ENCODE peak calls at places on chromosomes 3 and 15, in eight cellular contexts. V, P, O, J, Z, A, G and U are unnamed samples.

GRCh38 chr15:43218908-43219706 is 1.7 kb downstream of the EPB42 start:
- DNase-seq in Z (no peak), V (no peak), J (no peak), G (no peak), P (peak), O (no peak), A (no peak), U (no peak)

GRCh38 chr3:27368831-27369607 is at the start of gene NEK10:
- DNase-seq in J (peak), G (peak), O (peak), V (no peak), A (peak), P (no peak), Z (peak), U (peak)

GRCh38 chr15:45199136-45199810 is 11.5 kb upstream of the SHF start:
- DNase-seq in Z (no peak), J (no peak), G (peak), O (no peak), V (no peak), P (peak), A (no peak), U (no peak)

GRCh38 chr15:52258461-52258860 is 37.1 kb downstream of the MYO5C start:
- DNase-seq in Z (no peak), G (no peak), J (no peak), V (no peak), O (no peak), P (no peak), A (no peak), U (no peak)

GRCh38 chr15:58463815-58464697 is 32.3 kb downstream of the LIPC start:
- DNase-seq in Z (no peak), G (no peak), O (peak), V (no peak), J (no peak), A (no peak), P (no peak), U (no peak)

GRCh38 chr3:150168694-150169093 is 198.0 kb upstream of the PFN2 start:
- DNase-seq in Z (no peak), O (no peak), A (no peak), G (peak), V (no peak), J (no peak), P (no peak), U (peak)

GRCh38 chr3:67804089-67804488 is 149.7 kb upstream of the SUCLG2 start:
- DNase-seq in Z (no peak), G (no peak), O (no peak), P (no peak), J (no peak), V (no peak), A (no peak), U (no peak)

GRCh38 chr3:197083486-197083885 is 53.9 kb upstream of the MELTF start:
- DNase-seq in V (no peak), O (peak), Z (no peak), P (peak), G (peak), J (no peak), A (no peak), U (peak)

GRCh38 chr15:99682455-99682854 is 50.8 kb downstream of the LYSMD4 start:
- DNase-seq in V (no peak), J (no peak), A (no peak), Z (no peak), P (peak), O (peak), G (no peak), U (peak)

GRCh38 chr15:39456582-39457330 is 124.1 kb upstream of the THBS1 start:
- DNase-seq in J (no peak), Z (no peak), A (no peak), G (no peak), O (no peak), P (no peak), V (no peak), U (no peak)

GRCh38 chr3:79973917-79974595 is 206.3 kb upstream of the ROBO1 start:
- DNase-seq in A (no peak), P (peak), G (no peak), O (no peak), Z (no peak), V (no peak), J (no peak), U (no peak)